ENCODE peak calls at places on chromosomes 4 and X, in seven cellular contexts. One of them, this sample, is unnamed.

GRCh38 chrX:39577976-39578962 is 519.5 kb downstream of the BCOR start:
- DNase-seq in fibroblast of lung: peak
- DNase-seq in left lung: no peak
- DNase-seq in testis: no peak
- DNase-seq in brain microvascular endothelial cell: no peak
- DNase-seq in heart right ventricle: peak
- DNase-seq in HepG2: no peak
- DNase-seq in this sample: no peak

GRCh38 chr4:168923526-168924194 is 86.4 kb downstream of the CBR4 start:
- DNase-seq in heart right ventricle: peak
- DNase-seq in testis: peak
- DNase-seq in brain microvascular endothelial cell: peak
- DNase-seq in left lung: no peak
- DNase-seq in HepG2: peak
- DNase-seq in fibroblast of lung: peak
- DNase-seq in this sample: peak

GRCh38 chrX:111244238-111244750 is 26.0 kb downstream of the CAPN6 start:
- DNase-seq in heart right ventricle: no peak
- DNase-seq in left lung: no peak
- DNase-seq in brain microvascular endothelial cell: peak
- DNase-seq in HepG2: peak
- DNase-seq in fibroblast of lung: peak
- DNase-seq in testis: no peak
- DNase-seq in this sample: no peak

GRCh38 chr4:76017056-76017686 is 6.1 kb downstream of the CXCL10 start:
- DNase-seq in heart right ventricle: no peak
- DNase-seq in brain microvascular endothelial cell: no peak
- DNase-seq in left lung: no peak
- DNase-seq in testis: no peak
- DNase-seq in fibroblast of lung: no peak
- DNase-seq in HepG2: no peak
- DNase-seq in this sample: no peak

GRCh38 chr4:3332498-3332897 is 39.7 kb downstream of the RGS12 start:
- DNase-seq in left lung: no peak
- DNase-seq in heart right ventricle: no peak
- DNase-seq in fibroblast of lung: no peak
- DNase-seq in testis: no peak
- DNase-seq in HepG2: no peak
- DNase-seq in brain microvascular endothelial cell: no peak
- DNase-seq in this sample: no peak

GRCh38 chr4:101500742-101501141 is 153.4 kb upstream of the PPP3CA start:
- DNase-seq in testis: no peak
- DNase-seq in brain microvascular endothelial cell: no peak
- DNase-seq in heart right ventricle: no peak
- DNase-seq in HepG2: no peak
- DNase-seq in left lung: no peak
- DNase-seq in fibroblast of lung: no peak
- DNase-seq in this sample: no peak

GRCh38 chr4:160316036-160316435 is 1213.2 kb downstream of the RAPGEF2 start:
- DNase-seq in HepG2: no peak
- DNase-seq in testis: no peak
- DNase-seq in left lung: no peak
- DNase-seq in brain microvascular endothelial cell: no peak
- DNase-seq in heart right ventricle: no peak
- DNase-seq in fibroblast of lung: no peak
- DNase-seq in this sample: no peak

GRCh38 chr4:8112036-8112576 is 46.5 kb downstream of the ABLIM2 start:
- DNase-seq in brain microvascular endothelial cell: no peak
- DNase-seq in HepG2: no peak
- DNase-seq in fibroblast of lung: no peak
- DNase-seq in left lung: no peak
- DNase-seq in testis: no peak
- DNase-seq in heart right ventricle: no peak
- DNase-seq in this sample: no peak

GRCh38 chrX:85851418-85851817 is 195.9 kb downstream of the CHM start:
- DNase-seq in heart right ventricle: no peak
- DNase-seq in testis: peak
- DNase-seq in HepG2: peak
- DNase-seq in brain microvascular endothelial cell: no peak
- DNase-seq in fibroblast of lung: peak
- DNase-seq in left lung: peak
- DNase-seq in this sample: no peak
- TF ChIP-seq CTCF in heart right ventricle: peak
- TF ChIP-seq CTCF in testis: no peak
- TF ChIP-seq CTCF in HepG2: peak
- TF ChIP-seq CTCF in brain microvascular endothelial cell: peak
- TF ChIP-seq CTCF in fibroblast of lung: peak
- TF ChIP-seq CTCF in left lung: no peak
- TF ChIP-seq CTCF in this sample: no peak

DNA sequence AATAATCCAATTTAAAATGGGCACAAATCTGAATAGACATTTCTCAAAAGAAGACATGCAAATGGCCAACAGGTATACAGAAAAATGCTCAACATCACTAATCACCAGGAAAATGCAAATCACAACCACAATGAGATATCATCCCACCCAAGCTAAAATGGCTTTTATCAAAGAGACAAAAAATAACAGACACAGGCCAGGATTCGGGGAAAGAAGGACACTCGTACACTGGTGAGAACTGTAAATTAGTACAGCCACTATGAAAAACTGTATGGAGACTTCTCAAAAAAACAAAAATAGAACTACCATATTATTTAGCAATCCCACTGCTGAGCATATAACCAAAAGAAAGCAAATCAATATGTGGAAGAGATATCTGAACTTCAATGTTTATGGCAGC is 8.5 kb downstream of the SPP1 start:
- DNase-seq in fibroblast of lung: no peak
- DNase-seq in brain microvascular endothelial cell: no peak
- DNase-seq in HepG2: no peak
- DNase-seq in heart right ventricle: no peak
- DNase-seq in testis: no peak
- DNase-seq in left lung: no peak
- DNase-seq in this sample: no peak
- H3K4me3 ChIP-seq in fibroblast of lung: no peak
- H3K4me3 ChIP-seq in brain microvascular endothelial cell: no peak
- H3K4me3 ChIP-seq in HepG2: no peak
- H3K4me3 ChIP-seq in heart right ventricle: no peak
- H3K4me3 ChIP-seq in testis: no peak
- H3K4me3 ChIP-seq in left lung: no peak
- H3K4me3 ChIP-seq in this sample: no peak

DNA sequence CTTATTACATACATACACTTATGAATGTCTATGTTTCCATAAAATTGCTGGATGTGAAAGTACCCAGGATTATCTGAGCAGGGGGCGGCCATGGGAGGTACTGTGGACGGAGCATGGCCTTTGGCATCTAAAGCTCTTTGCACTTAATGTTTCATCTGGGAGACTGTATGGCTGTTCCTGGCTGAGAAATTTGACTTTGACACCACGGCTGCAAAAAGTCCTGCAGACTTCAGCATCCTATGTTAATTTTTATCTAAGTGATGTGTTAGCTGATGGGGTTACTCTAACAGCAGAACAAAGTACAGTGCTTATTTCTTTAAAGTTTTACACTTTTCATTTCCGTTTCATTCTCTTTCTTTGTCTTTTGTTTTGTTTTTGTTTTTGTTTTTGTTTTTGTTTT is 139.8 kb upstream of the STX18 start:
- DNase-seq in heart right ventricle: no peak
- DNase-seq in fibroblast of lung: no peak
- DNase-seq in testis: no peak
- DNase-seq in left lung: no peak
- DNase-seq in brain microvascular endothelial cell: no peak
- DNase-seq in HepG2: peak
- DNase-seq in this sample: no peak
- H3K27ac ChIP-seq in heart right ventricle: no peak
- H3K27ac ChIP-seq in fibroblast of lung: no peak
- H3K27ac ChIP-seq in testis: no peak
- H3K27ac ChIP-seq in left lung: no peak
- H3K27ac ChIP-seq in brain microvascular endothelial cell: no peak
- H3K27ac ChIP-seq in HepG2: peak
- H3K27ac ChIP-seq in this sample: no peak

GRCh38 chr4:73650255-73650654 is 30.0 kb upstream of the RASSF6 start:
- DNase-seq in testis: no peak
- DNase-seq in left lung: no peak
- DNase-seq in HepG2: no peak
- DNase-seq in brain microvascular endothelial cell: no peak
- DNase-seq in fibroblast of lung: no peak
- DNase-seq in heart right ventricle: no peak
- DNase-seq in this sample: no peak

GRCh38 chr4:73648478-73648877 is 28.2 kb upstream of the RASSF6 start:
- DNase-seq in brain microvascular endothelial cell: no peak
- DNase-seq in HepG2: no peak
- DNase-seq in fibroblast of lung: no peak
- DNase-seq in left lung: no peak
- DNase-seq in heart right ventricle: no peak
- DNase-seq in testis: no peak
- DNase-seq in this sample: no peak

GRCh38 chr4:73653695-73654106 is 33.5 kb upstream of the RASSF6 start:
- DNase-seq in fibroblast of lung: peak
- DNase-seq in heart right ventricle: no peak
- DNase-seq in left lung: no peak
- DNase-seq in HepG2: peak
- DNase-seq in brain microvascular endothelial cell: no peak
- DNase-seq in testis: peak
- DNase-seq in this sample: peak
- TF ChIP-seq CTCF in fibroblast of lung: peak
- TF ChIP-seq CTCF in heart right ventricle: peak
- TF ChIP-seq CTCF in left lung: peak
- TF ChIP-seq CTCF in HepG2: peak
- TF ChIP-seq CTCF in brain microvascular endothelial cell: peak
- TF ChIP-seq CTCF in testis: no peak
- TF ChIP-seq CTCF in this sample: peak

This sample was measured in AG04450.